ENCODE peak calls at places on chromosomes 11 and 22, in five cellular contexts. C is H1, W is HEK293T, J is HepG2, L is GM12878. T is an unnamed sample.

GRCh38 chr22:49524362-49524761 is 303.3 kb downstream of the BRD1 start:
- DNase-seq in C (no peak), W (no peak), J (no peak), L (no peak), T (no peak)

GRCh38 chr22:36461665-36462474 is 19.6 kb downstream of the TXN2 start:
- DNase-seq in C (peak; percentile 61), W (no peak), J (peak; percentile 63), L (no peak), T (peak; percentile 76)

GRCh38 chr11:8714622-8715225 is 32.1 kb downstream of the RPL27A start:
- DNase-seq in C (no peak), W (no peak), J (no peak), L (no peak), T (no peak)

GRCh38 chr11:95149659-95150294 is 60.1 kb downstream of the ENDOD1 start:
- DNase-seq in C (peak; percentile 56), W (no peak), J (peak; percentile 91), L (no peak), T (no peak)

GRCh38 chr11:98307827-98308491 is 712.8 kb upstream of the CNTN5 start:
- DNase-seq in C (no peak), W (no peak), J (no peak), L (no peak), T (no peak)

GRCh38 chr11:124829986-124830385 is 29.8 kb upstream of the MSANTD2 start:
- DNase-seq in C (no peak), W (no peak), J (no peak), L (no peak), T (no peak)

GRCh38 chr11:65305501-65306268 is 9.0 kb upstream of the CDC42EP2 start:
- DNase-seq in C (no peak), W (no peak), J (peak; percentile 93), L (no peak), T (no peak)

GRCh38 chr11:11148104-11148509 is 204.9 kb downstream of the CSNK2A3 start:
- DNase-seq in C (peak; percentile 60), W (no peak), J (no peak), L (no peak), T (peak; percentile 85)

GRCh38 chr11:123221611-123222010 is 26.6 kb upstream of the CLMP start:
- DNase-seq in C (no peak), W (no peak), J (no peak), L (no peak), T (no peak)

GRCh38 chr11:29051935-29052334 is 943.7 kb downstream of the METTL15 start:
- DNase-seq in C (no peak), W (no peak), J (no peak), L (no peak), T (no peak)

GRCh38 chr11:84019576-84020194 is 733.5 kb upstream of the CCDC90B start:
- DNase-seq in C (no peak), W (no peak), J (no peak), L (no peak), T (no peak)

GRCh38 chr11:73271936-73272679 is at the start of gene P2RY6:
- DNase-seq in C (no peak), W (no peak), J (peak; percentile 75), L (no peak), T (no peak)

GRCh38 chr22:31652911-31653684 is 8.9 kb downstream of the PISD start:
- DNase-seq in C (no peak), W (no peak), J (peak; percentile 22), L (no peak), T (no peak)

GRCh38 chr22:44353063-44353440 is 40.3 kb upstream of the SHISAL1 start:
- DNase-seq in C (no peak), W (no peak), J (no peak), L (no peak), T (no peak)

GRCh38 chr11:132962026-132962425 is 570.3 kb downstream of the OPCML start:
- DNase-seq in C (no peak), W (no peak), J (no peak), L (no peak), T (no peak)

GRCh38 chr22:20080445-20080775 is 369 bp downstream of the DGCR8 start:
- DNase-seq in C (peak; percentile 73), W (peak; percentile 75), J (peak; percentile 23), L (no peak), T (no peak)

GRCh38 chr11:108137212-108137611 is 15.8 kb downstream of the ACAT1 start:
- DNase-seq in C (no peak), W (no peak), J (no peak), L (no peak), T (no peak)

GRCh38 chr22:36220457-36220921 is 18.8 kb downstream of the APOL2 start:
- DNase-seq in C (no peak), W (no peak), J (no peak), L (no peak), T (no peak)

GRCh38 chr22:23373601-23374000 is 193.3 kb downstream of the BCR start:
- DNase-seq in C (no peak), W (no peak), J (no peak), L (no peak), T (no peak)

GRCh38 chr11:13942908-13943505 is 19.5 kb upstream of the SPON1 start:
- DNase-seq in C (no peak), W (no peak), J (no peak), L (no peak), T (no peak)

GRCh38 chr11:127962416-127962815 is 624.9 kb downstream of the ETS1 start:
- DNase-seq in C (no peak), W (no peak), J (no peak), L (no peak), T (no peak)

GRCh38 chr11:13462928-13463778 is at the start of gene BTBD10:
- DNase-seq in C (peak; percentile 86), W (peak; percentile 93), J (peak; percentile 89), L (peak; percentile 89), T (peak; percentile 81)

GRCh38 chr11:28457481-28458145 is 349.4 kb downstream of the METTL15 start:
- DNase-seq in C (no peak), W (no peak), J (no peak), L (no peak), T (no peak)

GRCh38 chr22:25334091-25334490 is 114.7 kb downstream of the CRYBB2 start:
- DNase-seq in C (peak; percentile 94), W (peak; percentile 73), J (peak; percentile 49), L (peak; percentile 0), T (peak; percentile 54)

GRCh38 chr22:44202261-44202789 is 21.6 kb downstream of the PARVG start:
- DNase-seq in C (no peak), W (no peak), J (no peak), L (no peak), T (no peak)

GRCh38 chr11:74739546-74740270 is 8.5 kb upstream of the CHRDL2 start:
- DNase-seq in C (no peak), W (peak; percentile 80), J (peak; percentile 69), L (no peak), T (no peak)

GRCh38 chr11:47886096-47886495 is 37.9 kb upstream of the NUP160 start:
- DNase-seq in C (no peak), W (no peak), J (no peak), L (no peak), T (no peak)

GRCh38 chr11:123143921-123144320 is 51.1 kb downstream of the CLMP start:
- DNase-seq in C (no peak), W (no peak), J (no peak), L (no peak), T (no peak)

GRCh38 chr11:553949-554398 is 6.6 kb downstream of the LMNTD2 start:
- DNase-seq in C (no peak), W (no peak), J (no peak), L (no peak), T (no peak)

GRCh38 chr11:65468874-65469333 is 29.9 kb upstream of the MALAT1 start:
- DNase-seq in C (peak; percentile 88), W (peak; percentile 52), J (peak; percentile 76), L (no peak), T (peak; percentile 70)

GRCh38 chr11:113849713-113850112 is 25.7 kb downstream of the USP28 start:
- DNase-seq in C (peak; percentile 60), W (no peak), J (no peak), L (no peak), T (peak; percentile 84)

GRCh38 chr11:123494195-123495050 is 64.4 kb downstream of the GRAMD1B start:
- DNase-seq in C (no peak), W (no peak), J (no peak), L (no peak), T (no peak)

GRCh38 chr11:1127664-1128162 is 30.0 kb upstream of the MUC5AC start:
- DNase-seq in C (no peak), W (no peak), J (no peak), L (no peak), T (no peak)

GRCh38 chr11:121650520-121651266 is 197.9 kb upstream of the SORL1-AS1 start:
- DNase-seq in C (no peak), W (no peak), J (no peak), L (peak; percentile 25), T (no peak)

GRCh38 chr11:119509969-119510401 is 87.0 kb upstream of the THY1 start:
- DNase-seq in C (no peak), W (no peak), J (no peak), L (peak; percentile 76), T (no peak)

GRCh38 chr11:119509277-119509841 is 86.4 kb upstream of the THY1 start:
- DNase-seq in C (no peak), W (no peak), J (no peak), L (no peak), T (no peak)

GRCh38 chr11:119504366-119504765 is 81.4 kb upstream of the THY1 start:
- DNase-seq in C (no peak), W (no peak), J (no peak), L (no peak), T (no peak)

GRCh38 chr11:119505861-119506260 is 82.9 kb upstream of the THY1 start:
- DNase-seq in C (no peak), W (no peak), J (no peak), L (no peak), T (no peak)

GRCh38 chr11:119506436-119506835 is 83.5 kb upstream of the THY1 start:
- DNase-seq in C (no peak), W (no peak), J (no peak), L (no peak), T (no peak)
- TF ChIP-seq SUZ12 in C (no peak), W (no peak), J (no peak), L (no peak), T (no peak)

GRCh38 chr11:35077709-35078695 is 61.0 kb upstream of the CD44 start:
- DNase-seq in C (no peak), W (no peak), J (no peak), L (peak; percentile 88), T (no peak)
- TF ChIP-seq SUZ12 in C (no peak), W (no peak), J (no peak), L (no peak), T (no peak)

GRCh38 chr22:26847816-26848215 is 190.4 kb downstream of the MIAT start:
- DNase-seq in C (no peak), W (no peak), J (no peak), L (no peak), T (no peak)
- TF ChIP-seq SUZ12 in C (no peak), W (no peak), J (no peak), L (no peak), T (no peak)

DNA sequence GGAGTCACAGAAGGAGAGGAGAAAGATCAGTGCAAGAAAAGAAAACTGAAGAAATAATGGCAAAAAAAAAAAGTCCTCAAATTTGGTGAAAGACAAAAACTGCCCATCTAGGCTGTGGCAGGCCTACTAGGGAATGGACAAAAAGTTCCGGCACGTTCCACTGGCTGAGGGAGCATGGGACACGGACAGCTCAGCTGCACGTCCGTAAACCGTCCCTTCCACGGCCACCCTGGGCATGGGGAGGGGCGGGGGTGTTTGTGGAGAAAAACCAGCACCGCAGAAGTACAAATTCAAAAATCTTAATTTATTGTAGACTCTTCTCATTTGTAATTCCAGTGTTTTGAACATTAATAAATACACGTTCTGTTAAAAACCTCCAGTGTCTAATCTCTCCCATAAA is 25.4 kb downstream of the TRMU start:
- DNase-seq in C (no peak), W (no peak), J (no peak), L (no peak), T (no peak)
- TF ChIP-seq SUZ12 in C (no peak), W (no peak), J (no peak), L (no peak), T (no peak)

GRCh38 chr11:46410021-46410420 is 18.4 kb upstream of the CHRM4 start:
- DNase-seq in C (peak; percentile 55), W (peak; percentile 33), J (no peak), L (no peak), T (no peak)
- TF ChIP-seq SUZ12 in C (no peak), W (no peak), J (no peak), L (no peak), T (no peak)